ENCODE peak calls at places on chromosome 6, in seven cellular contexts. V, M, T, Y, K, X and G are unnamed samples.

GRCh38 chr6:36280983-36281382 is 11.1 kb downstream of the PNPLA1 start:
- DNase-seq in V (no peak), M (no peak), T (no peak), Y (no peak), K (no peak), X (no peak), G (no peak)

GRCh38 chr6:169341065-169341464 is 87.4 kb upstream of the THBS2 start:
- DNase-seq in V (no peak), M (no peak), T (no peak), Y (no peak), K (no peak), X (no peak), G (no peak)

GRCh38 chr6:113414511-113414910 is 442.6 kb upstream of the MARCKS start:
- DNase-seq in V (peak), M (peak), T (peak), Y (peak), K (no peak), X (peak), G (no peak)

GRCh38 chr6:33589723-33590530 is 9.9 kb upstream of the BAK1 start:
- DNase-seq in V (peak), M (peak), T (no peak), Y (peak), K (no peak), X (peak), G (peak)

GRCh38 chr6:81773887-81774286 is 21.4 kb upstream of the TENT5A start:
- DNase-seq in V (no peak), M (no peak), T (no peak), Y (no peak), K (no peak), X (no peak), G (no peak)

GRCh38 chr6:8108031-8108660 is 5.8 kb upstream of the EEF1E1 start:
- DNase-seq in V (peak), M (no peak), T (no peak), Y (peak), K (no peak), X (peak), G (no peak)

GRCh38 chr6:134676307-134677281 is 273.3 kb downstream of the ALDH8A1 start:
- DNase-seq in V (no peak), M (no peak), T (no peak), Y (no peak), K (no peak), X (no peak), G (no peak)

GRCh38 chr6:165922309-165922794 is 245.3 kb downstream of the TBXT start:
- DNase-seq in V (no peak), M (no peak), T (no peak), Y (peak), K (no peak), X (no peak), G (no peak)

GRCh38 chr6:8006208-8006607 is 58.0 kb downstream of the BLOC1S5 start:
- DNase-seq in V (peak), M (peak), T (no peak), Y (no peak), K (no peak), X (no peak), G (peak)

GRCh38 chr6:158818008-158818579 is 1.1 kb downstream of the EZR start:
- DNase-seq in V (no peak), M (peak), T (no peak), Y (peak), K (peak), X (peak), G (peak)

GRCh38 chr6:93337014-93337413 is 82.3 kb downstream of the EPHA7 start:
- DNase-seq in V (no peak), M (no peak), T (no peak), Y (no peak), K (no peak), X (no peak), G (no peak)

GRCh38 chr6:134436281-134436815 is 118.4 kb upstream of the SGK1 start:
- DNase-seq in V (peak), M (peak), T (no peak), Y (peak), K (peak), X (peak), G (no peak)

GRCh38 chr6:136766274-136766673 is 26.0 kb downstream of the MAP3K5 start:
- DNase-seq in V (no peak), M (no peak), T (no peak), Y (no peak), K (no peak), X (no peak), G (no peak)

GRCh38 chr6:106750146-106750900 is 120.9 kb downstream of the QRSL1 start:
- DNase-seq in V (no peak), M (no peak), T (no peak), Y (no peak), K (no peak), X (no peak), G (no peak)

GRCh38 chr6:170438402-170438753 is 114.7 kb downstream of the PSMB1 start:
- DNase-seq in V (peak), M (peak), T (peak), Y (peak), K (peak), X (peak), G (peak)

GRCh38 chr6:16683524-16684194 is 77.6 kb downstream of the ATXN1 start:
- DNase-seq in V (peak), M (no peak), T (no peak), Y (peak), K (no peak), X (peak), G (no peak)

GRCh38 chr6:105831321-105831720 is 254.8 kb upstream of the PRDM1 start:
- DNase-seq in V (no peak), M (peak), T (no peak), Y (no peak), K (no peak), X (no peak), G (no peak)